ENCODE peak calls at places on chromosome 6, in six cellular contexts. One of them, this sample, is unnamed.

GRCh38 chr6:140960566-140960965 is 1172.2 kb upstream of the GJE1 start:
- DNase-seq in progenitor cell of endocrine pancreas: no peak
- DNase-seq in MM.1S: no peak
- DNase-seq in neural crest cell: no peak
- DNase-seq in vagina: no peak
- DNase-seq in mucosa of descending colon: no peak
- DNase-seq in this sample: no peak

GRCh38 chr6:20817806-20818320 is 283.6 kb downstream of the CDKAL1 start:
- DNase-seq in progenitor cell of endocrine pancreas: no peak
- DNase-seq in MM.1S: no peak
- DNase-seq in neural crest cell: no peak
- DNase-seq in vagina: no peak
- DNase-seq in mucosa of descending colon: no peak
- DNase-seq in this sample: no peak

GRCh38 chr6:156778615-156779205 is 1.5 kb downstream of the ARID1B start:
- DNase-seq in progenitor cell of endocrine pancreas: peak
- DNase-seq in MM.1S: no peak
- DNase-seq in neural crest cell: peak
- DNase-seq in vagina: no peak
- DNase-seq in mucosa of descending colon: peak
- DNase-seq in this sample: peak

GRCh38 chr6:42260972-42261371 is 43.3 kb upstream of the MRPS10 start:
- DNase-seq in progenitor cell of endocrine pancreas: peak
- DNase-seq in MM.1S: no peak
- DNase-seq in neural crest cell: peak
- DNase-seq in vagina: no peak
- DNase-seq in mucosa of descending colon: no peak
- DNase-seq in this sample: no peak

GRCh38 chr6:81696505-81696904 is 56.0 kb downstream of the TENT5A start:
- DNase-seq in progenitor cell of endocrine pancreas: no peak
- DNase-seq in MM.1S: peak
- DNase-seq in neural crest cell: no peak
- DNase-seq in vagina: no peak
- DNase-seq in mucosa of descending colon: no peak
- DNase-seq in this sample: no peak

GRCh38 chr6:145096846-145097245 is 638.5 kb downstream of the EPM2A start:
- DNase-seq in progenitor cell of endocrine pancreas: no peak
- DNase-seq in MM.1S: no peak
- DNase-seq in neural crest cell: no peak
- DNase-seq in vagina: no peak
- DNase-seq in mucosa of descending colon: no peak
- DNase-seq in this sample: no peak

GRCh38 chr6:165849539-165850430 is 186.7 kb upstream of the PDE10A start:
- DNase-seq in progenitor cell of endocrine pancreas: no peak
- DNase-seq in MM.1S: no peak
- DNase-seq in neural crest cell: no peak
- DNase-seq in vagina: no peak
- DNase-seq in mucosa of descending colon: no peak
- DNase-seq in this sample: no peak

GRCh38 chr6:163289445-163289844 is 125.1 kb upstream of the QKI start:
- DNase-seq in progenitor cell of endocrine pancreas: no peak
- DNase-seq in MM.1S: no peak
- DNase-seq in neural crest cell: no peak
- DNase-seq in vagina: no peak
- DNase-seq in mucosa of descending colon: no peak
- DNase-seq in this sample: no peak

GRCh38 chr6:111709201-111709600 is 103.5 kb upstream of the TRAF3IP2 start:
- DNase-seq in progenitor cell of endocrine pancreas: no peak
- DNase-seq in MM.1S: no peak
- DNase-seq in neural crest cell: no peak
- DNase-seq in vagina: no peak
- DNase-seq in mucosa of descending colon: no peak
- DNase-seq in this sample: no peak

GRCh38 chr6:142155895-142156757 is 9.1 kb downstream of the VTA1 start:
- DNase-seq in progenitor cell of endocrine pancreas: no peak
- DNase-seq in MM.1S: peak
- DNase-seq in neural crest cell: no peak
- DNase-seq in vagina: no peak
- DNase-seq in mucosa of descending colon: no peak
- DNase-seq in this sample: no peak

GRCh38 chr6:7761047-7761446 is 35.1 kb downstream of the BMP6 start:
- DNase-seq in progenitor cell of endocrine pancreas: no peak
- DNase-seq in MM.1S: no peak
- DNase-seq in neural crest cell: no peak
- DNase-seq in vagina: no peak
- DNase-seq in mucosa of descending colon: no peak
- DNase-seq in this sample: no peak

GRCh38 chr6:123527406-123527805 is 109.3 kb downstream of the TRDN start:
- DNase-seq in progenitor cell of endocrine pancreas: no peak
- DNase-seq in MM.1S: no peak
- DNase-seq in neural crest cell: no peak
- DNase-seq in vagina: no peak
- DNase-seq in mucosa of descending colon: no peak
- DNase-seq in this sample: no peak

GRCh38 chr6:65410309-65410708 is 296.7 kb downstream of the EYS start:
- DNase-seq in progenitor cell of endocrine pancreas: no peak
- DNase-seq in MM.1S: no peak
- DNase-seq in neural crest cell: no peak
- DNase-seq in vagina: no peak
- DNase-seq in mucosa of descending colon: no peak
- DNase-seq in this sample: no peak

GRCh38 chr6:71444222-71444621 is 155.6 kb downstream of the OGFRL1 start:
- DNase-seq in progenitor cell of endocrine pancreas: no peak
- DNase-seq in MM.1S: no peak
- DNase-seq in neural crest cell: no peak
- DNase-seq in vagina: no peak
- DNase-seq in mucosa of descending colon: no peak
- DNase-seq in this sample: no peak

GRCh38 chr6:47700051-47700450 is 1.7 kb downstream of the ADGRF4 start:
- DNase-seq in progenitor cell of endocrine pancreas: no peak
- DNase-seq in MM.1S: no peak
- DNase-seq in neural crest cell: no peak
- DNase-seq in vagina: no peak
- DNase-seq in mucosa of descending colon: no peak
- DNase-seq in this sample: no peak

GRCh38 chr6:21395121-21395520 is 198.4 kb upstream of the SOX4 start:
- DNase-seq in progenitor cell of endocrine pancreas: no peak
- DNase-seq in MM.1S: no peak
- DNase-seq in neural crest cell: no peak
- DNase-seq in vagina: no peak
- DNase-seq in mucosa of descending colon: no peak
- DNase-seq in this sample: no peak

GRCh38 chr6:151137441-151137984 is 102.3 kb upstream of the AKAP12 start:
- DNase-seq in progenitor cell of endocrine pancreas: no peak
- DNase-seq in MM.1S: no peak
- DNase-seq in neural crest cell: no peak
- DNase-seq in vagina: no peak
- DNase-seq in mucosa of descending colon: no peak
- DNase-seq in this sample: no peak

GRCh38 chr6:150813993-150814359 is 51.5 kb upstream of the MTHFD1L start:
- DNase-seq in progenitor cell of endocrine pancreas: no peak
- DNase-seq in MM.1S: no peak
- DNase-seq in neural crest cell: no peak
- DNase-seq in vagina: no peak
- DNase-seq in mucosa of descending colon: no peak
- DNase-seq in this sample: no peak

GRCh38 chr6:1689141-1689540 is 79.4 kb downstream of the FOXC1 start:
- DNase-seq in progenitor cell of endocrine pancreas: no peak
- DNase-seq in MM.1S: no peak
- DNase-seq in neural crest cell: no peak
- DNase-seq in vagina: no peak
- DNase-seq in mucosa of descending colon: no peak
- DNase-seq in this sample: no peak

GRCh38 chr6:148932731-148933130 is 185.9 kb downstream of the UST start:
- DNase-seq in progenitor cell of endocrine pancreas: no peak
- DNase-seq in MM.1S: no peak
- DNase-seq in neural crest cell: no peak
- DNase-seq in vagina: no peak
- DNase-seq in mucosa of descending colon: no peak
- DNase-seq in this sample: no peak

GRCh38 chr6:85449388-85449817 is 480 bp upstream of the NT5E start:
- DNase-seq in progenitor cell of endocrine pancreas: no peak
- DNase-seq in MM.1S: peak
- DNase-seq in neural crest cell: peak
- DNase-seq in vagina: no peak
- DNase-seq in mucosa of descending colon: no peak
- DNase-seq in this sample: no peak

GRCh38 chr6:110693296-110693695 is 122.0 kb downstream of the CDK19 start:
- DNase-seq in progenitor cell of endocrine pancreas: no peak
- DNase-seq in MM.1S: no peak
- DNase-seq in neural crest cell: no peak
- DNase-seq in vagina: no peak
- DNase-seq in mucosa of descending colon: no peak
- DNase-seq in this sample: no peak

GRCh38 chr6:137136065-137136464 is 37.4 kb downstream of the IL22RA2 start:
- DNase-seq in progenitor cell of endocrine pancreas: no peak
- DNase-seq in MM.1S: no peak
- DNase-seq in neural crest cell: no peak
- DNase-seq in vagina: no peak
- DNase-seq in mucosa of descending colon: no peak
- DNase-seq in this sample: no peak

GRCh38 chr6:109165392-109165964 is 70.2 kb downstream of the CEP57L1 start:
- DNase-seq in progenitor cell of endocrine pancreas: no peak
- DNase-seq in MM.1S: no peak
- DNase-seq in neural crest cell: no peak
- DNase-seq in vagina: no peak
- DNase-seq in mucosa of descending colon: no peak
- DNase-seq in this sample: no peak

DNA sequence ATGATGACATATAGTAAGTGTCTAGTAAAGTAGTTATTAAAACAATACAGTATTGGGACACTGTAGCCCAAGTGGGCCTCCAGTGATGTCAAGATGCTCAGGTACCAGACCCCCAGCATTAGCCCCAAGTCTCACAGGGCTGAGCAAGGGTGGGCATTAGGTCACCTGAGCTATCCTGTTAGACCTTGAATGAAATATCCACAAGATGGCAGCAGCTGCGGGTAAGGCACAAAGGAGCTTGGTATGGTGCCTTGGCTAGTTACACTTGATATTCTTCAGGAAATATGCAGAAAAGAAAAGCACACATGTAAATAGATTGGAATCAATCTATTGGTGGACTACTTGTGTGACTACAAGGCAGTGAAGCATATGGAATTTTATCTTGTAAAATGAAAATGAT is 701.8 kb upstream of the ADGRB3 start:
- DNase-seq in progenitor cell of endocrine pancreas: no peak
- DNase-seq in MM.1S: peak
- DNase-seq in neural crest cell: no peak
- DNase-seq in vagina: no peak
- DNase-seq in mucosa of descending colon: no peak
- DNase-seq in this sample: no peak
- TF ChIP-seq CTCF in progenitor cell of endocrine pancreas: no peak
- TF ChIP-seq CTCF in MM.1S: peak
- TF ChIP-seq CTCF in neural crest cell: no peak
- TF ChIP-seq CTCF in vagina: no peak
- TF ChIP-seq CTCF in mucosa of descending colon: no peak
- TF ChIP-seq CTCF in this sample: no peak

GRCh38 chr6:33313105-33313708 is 671 bp downstream of the TAPBP start:
- DNase-seq in progenitor cell of endocrine pancreas: no peak
- DNase-seq in MM.1S: peak
- DNase-seq in neural crest cell: no peak
- DNase-seq in vagina: no peak
- DNase-seq in mucosa of descending colon: peak
- DNase-seq in this sample: peak
- TF ChIP-seq CTCF in progenitor cell of endocrine pancreas: no peak
- TF ChIP-seq CTCF in MM.1S: no peak
- TF ChIP-seq CTCF in neural crest cell: no peak
- TF ChIP-seq CTCF in vagina: no peak
- TF ChIP-seq CTCF in mucosa of descending colon: no peak
- TF ChIP-seq CTCF in this sample: no peak

DNA sequence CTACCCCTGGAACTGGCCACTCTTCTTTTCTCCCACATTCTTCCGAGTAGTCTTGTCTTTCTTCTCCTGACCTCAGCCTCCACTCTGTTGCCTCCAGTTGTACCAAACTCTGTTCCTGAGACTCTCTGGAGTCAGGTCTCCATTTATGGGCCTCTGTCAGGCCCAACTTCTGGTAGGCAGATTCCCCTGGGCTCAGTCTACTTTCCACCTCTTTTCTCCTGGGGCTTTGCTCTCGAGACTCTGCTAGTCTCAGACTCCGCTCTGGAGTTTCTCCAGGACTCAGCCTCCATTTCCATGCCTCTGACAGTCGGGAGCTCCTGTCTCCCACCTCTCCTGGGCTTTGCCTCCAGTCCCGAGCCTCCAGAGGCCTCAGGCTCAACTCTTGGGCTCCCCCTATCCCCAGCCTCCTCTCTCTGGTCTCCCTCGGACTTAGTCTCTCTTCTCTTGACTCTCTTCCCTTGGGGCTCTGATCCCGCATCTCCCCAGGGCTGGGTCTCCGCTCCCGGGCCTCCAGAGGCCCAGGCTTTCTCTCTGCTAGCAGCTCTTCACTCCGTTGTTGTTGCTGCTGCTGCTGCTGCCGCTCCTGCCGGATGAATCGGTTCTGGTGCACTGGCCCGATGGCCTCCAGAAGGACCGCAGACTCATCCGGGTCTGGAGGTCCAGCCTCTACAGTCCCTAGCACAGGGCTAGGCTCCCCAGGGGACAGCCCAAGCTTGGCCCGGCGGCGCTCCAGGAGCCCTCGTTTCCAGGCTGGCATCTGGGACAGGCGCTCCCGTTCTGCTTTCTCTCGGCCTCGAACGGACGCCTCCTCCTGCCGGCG is 1.1 kb downstream of the PPP1R18 start:
- DNase-seq in progenitor cell of endocrine pancreas: no peak
- DNase-seq in MM.1S: peak
- DNase-seq in neural crest cell: no peak
- DNase-seq in vagina: no peak
- DNase-seq in mucosa of descending colon: peak
- DNase-seq in this sample: no peak
- TF ChIP-seq CTCF in progenitor cell of endocrine pancreas: no peak
- TF ChIP-seq CTCF in MM.1S: peak
- TF ChIP-seq CTCF in neural crest cell: no peak
- TF ChIP-seq CTCF in vagina: no peak
- TF ChIP-seq CTCF in mucosa of descending colon: no peak
- TF ChIP-seq CTCF in this sample: no peak

GRCh38 chr6:146670161-146670560 is 71.4 kb downstream of the ADGB start:
- DNase-seq in progenitor cell of endocrine pancreas: no peak
- DNase-seq in MM.1S: no peak
- DNase-seq in neural crest cell: no peak
- DNase-seq in vagina: no peak
- DNase-seq in mucosa of descending colon: no peak
- DNase-seq in this sample: no peak

GRCh38 chr6:146664871-146665270 is 66.1 kb downstream of the ADGB start:
- DNase-seq in progenitor cell of endocrine pancreas: no peak
- DNase-seq in MM.1S: no peak
- DNase-seq in neural crest cell: no peak
- DNase-seq in vagina: no peak
- DNase-seq in mucosa of descending colon: no peak
- DNase-seq in this sample: no peak

GRCh38 chr6:146666909-146667308 is 68.1 kb downstream of the ADGB start:
- DNase-seq in progenitor cell of endocrine pancreas: no peak
- DNase-seq in MM.1S: no peak
- DNase-seq in neural crest cell: no peak
- DNase-seq in vagina: no peak
- DNase-seq in mucosa of descending colon: no peak
- DNase-seq in this sample: no peak
- TF ChIP-seq CTCF in progenitor cell of endocrine pancreas: no peak
- TF ChIP-seq CTCF in MM.1S: no peak
- TF ChIP-seq CTCF in neural crest cell: no peak
- TF ChIP-seq CTCF in vagina: no peak
- TF ChIP-seq CTCF in mucosa of descending colon: no peak
- TF ChIP-seq CTCF in this sample: no peak